ENCODE peak calls at places on chromosome 11, in eight cellular contexts. One of them, this sample, is unnamed.

GRCh38 chr11:69463181-69463891 is 18.1 kb upstream of the LINC01488 start:
- DNase-seq in transverse colon: no peak
- DNase-seq in GM12891: no peak
- DNase-seq in H1: no peak
- DNase-seq in HL-60: no peak
- DNase-seq in spleen: peak
- DNase-seq in K562: no peak
- DNase-seq in sigmoid colon: no peak
- DNase-seq in this sample: no peak

GRCh38 chr11:9568854-9569587 is 4.4 kb upstream of the WEE1 start:
- DNase-seq in transverse colon: peak
- DNase-seq in GM12891: no peak
- DNase-seq in H1: no peak
- DNase-seq in HL-60: peak
- DNase-seq in spleen: no peak
- DNase-seq in K562: no peak
- DNase-seq in sigmoid colon: peak
- DNase-seq in this sample: no peak

GRCh38 chr11:99260696-99261095 is 239.9 kb downstream of the CNTN5 start:
- DNase-seq in transverse colon: no peak
- DNase-seq in GM12891: no peak
- DNase-seq in H1: no peak
- DNase-seq in HL-60: no peak
- DNase-seq in spleen: no peak
- DNase-seq in K562: no peak
- DNase-seq in sigmoid colon: no peak
- DNase-seq in this sample: no peak

GRCh38 chr11:120168960-120169681 is 31.2 kb upstream of the TRIM29 start:
- DNase-seq in transverse colon: peak
- DNase-seq in GM12891: peak
- DNase-seq in H1: peak
- DNase-seq in HL-60: peak
- DNase-seq in spleen: peak
- DNase-seq in K562: peak
- DNase-seq in sigmoid colon: peak
- DNase-seq in this sample: peak

GRCh38 chr11:111561801-111562325 is 21.3 kb downstream of the LAYN start:
- DNase-seq in transverse colon: no peak
- DNase-seq in GM12891: no peak
- DNase-seq in H1: no peak
- DNase-seq in HL-60: no peak
- DNase-seq in spleen: no peak
- DNase-seq in K562: no peak
- DNase-seq in sigmoid colon: no peak
- DNase-seq in this sample: no peak

GRCh38 chr11:60942970-60943565 is 8.9 kb downstream of the SLC15A3 start:
- DNase-seq in transverse colon: peak
- DNase-seq in GM12891: no peak
- DNase-seq in H1: no peak
- DNase-seq in HL-60: no peak
- DNase-seq in spleen: no peak
- DNase-seq in K562: no peak
- DNase-seq in sigmoid colon: no peak
- DNase-seq in this sample: no peak

GRCh38 chr11:8237453-8237852 is 26.2 kb downstream of the LMO1 start:
- DNase-seq in transverse colon: no peak
- DNase-seq in GM12891: no peak
- DNase-seq in H1: no peak
- DNase-seq in HL-60: no peak
- DNase-seq in spleen: peak
- DNase-seq in K562: no peak
- DNase-seq in sigmoid colon: no peak
- DNase-seq in this sample: no peak

GRCh38 chr11:29022676-29023075 is 914.5 kb downstream of the METTL15 start:
- DNase-seq in transverse colon: no peak
- DNase-seq in GM12891: no peak
- DNase-seq in H1: no peak
- DNase-seq in HL-60: no peak
- DNase-seq in spleen: no peak
- DNase-seq in K562: no peak
- DNase-seq in sigmoid colon: no peak
- DNase-seq in this sample: no peak

GRCh38 chr11:15565846-15566245 is 451.1 kb downstream of the INSC start:
- DNase-seq in transverse colon: no peak
- DNase-seq in GM12891: no peak
- DNase-seq in H1: peak
- DNase-seq in HL-60: no peak
- DNase-seq in spleen: no peak
- DNase-seq in K562: no peak
- DNase-seq in sigmoid colon: no peak
- DNase-seq in this sample: no peak

GRCh38 chr11:33696411-33696810 is 4.2 kb downstream of the C11orf91 start:
- DNase-seq in transverse colon: no peak
- DNase-seq in GM12891: no peak
- DNase-seq in H1: no peak
- DNase-seq in HL-60: peak
- DNase-seq in spleen: no peak
- DNase-seq in K562: no peak
- DNase-seq in sigmoid colon: no peak
- DNase-seq in this sample: no peak

GRCh38 chr11:129528296-129528695 is 152.6 kb downstream of the BARX2 start:
- DNase-seq in transverse colon: no peak
- DNase-seq in GM12891: no peak
- DNase-seq in H1: no peak
- DNase-seq in HL-60: no peak
- DNase-seq in spleen: no peak
- DNase-seq in K562: no peak
- DNase-seq in sigmoid colon: no peak
- DNase-seq in this sample: no peak

GRCh38 chr11:30990625-30991348 is 378.8 kb downstream of the DCDC1 start:
- DNase-seq in transverse colon: no peak
- DNase-seq in GM12891: no peak
- DNase-seq in H1: no peak
- DNase-seq in HL-60: no peak
- DNase-seq in spleen: no peak
- DNase-seq in K562: no peak
- DNase-seq in sigmoid colon: no peak
- DNase-seq in this sample: no peak

GRCh38 chr11:33391893-33392251 is 134.7 kb downstream of the HIPK3 start:
- DNase-seq in transverse colon: no peak
- DNase-seq in GM12891: no peak
- DNase-seq in H1: no peak
- DNase-seq in HL-60: no peak
- DNase-seq in spleen: no peak
- DNase-seq in K562: no peak
- DNase-seq in sigmoid colon: no peak
- DNase-seq in this sample: no peak

GRCh38 chr11:77704029-77704428 is 66.4 kb upstream of the CLNS1A start:
- DNase-seq in transverse colon: no peak
- DNase-seq in GM12891: no peak
- DNase-seq in H1: no peak
- DNase-seq in HL-60: no peak
- DNase-seq in spleen: no peak
- DNase-seq in K562: no peak
- DNase-seq in sigmoid colon: no peak
- DNase-seq in this sample: no peak

GRCh38 chr11:62902932-62903331 is 18.2 kb downstream of the CHRM1 start:
- DNase-seq in transverse colon: no peak
- DNase-seq in GM12891: no peak
- DNase-seq in H1: no peak
- DNase-seq in HL-60: no peak
- DNase-seq in spleen: no peak
- DNase-seq in K562: no peak
- DNase-seq in sigmoid colon: no peak
- DNase-seq in this sample: no peak

GRCh38 chr11:84795698-84796097 is 831.4 kb downstream of the DLG2 start:
- DNase-seq in transverse colon: no peak
- DNase-seq in GM12891: no peak
- DNase-seq in H1: no peak
- DNase-seq in HL-60: no peak
- DNase-seq in spleen: peak
- DNase-seq in K562: no peak
- DNase-seq in sigmoid colon: no peak
- DNase-seq in this sample: no peak

GRCh38 chr11:132125855-132126841 is 755.7 kb downstream of the NTM start:
- DNase-seq in transverse colon: no peak
- DNase-seq in GM12891: peak
- DNase-seq in H1: peak
- DNase-seq in HL-60: no peak
- DNase-seq in spleen: no peak
- DNase-seq in K562: no peak
- DNase-seq in sigmoid colon: no peak
- DNase-seq in this sample: peak

GRCh38 chr11:11179239-11179638 is 173.8 kb downstream of the CSNK2A3 start:
- DNase-seq in transverse colon: no peak
- DNase-seq in GM12891: no peak
- DNase-seq in H1: no peak
- DNase-seq in HL-60: no peak
- DNase-seq in spleen: no peak
- DNase-seq in K562: no peak
- DNase-seq in sigmoid colon: no peak
- DNase-seq in this sample: no peak

GRCh38 chr11:47863189-47863892 is 15.2 kb upstream of the NUP160 start:
- DNase-seq in transverse colon: no peak
- DNase-seq in GM12891: no peak
- DNase-seq in H1: no peak
- DNase-seq in HL-60: no peak
- DNase-seq in spleen: no peak
- DNase-seq in K562: no peak
- DNase-seq in sigmoid colon: no peak
- DNase-seq in this sample: no peak

GRCh38 chr11:17259931-17260499 is 16.5 kb upstream of the NUCB2 start:
- DNase-seq in transverse colon: no peak
- DNase-seq in GM12891: no peak
- DNase-seq in H1: no peak
- DNase-seq in HL-60: no peak
- DNase-seq in spleen: no peak
- DNase-seq in K562: peak
- DNase-seq in sigmoid colon: no peak
- DNase-seq in this sample: no peak

GRCh38 chr11:93041682-93042081 is 72.2 kb downstream of the MTNR1B start:
- DNase-seq in transverse colon: no peak
- DNase-seq in GM12891: no peak
- DNase-seq in H1: no peak
- DNase-seq in HL-60: no peak
- DNase-seq in spleen: no peak
- DNase-seq in K562: no peak
- DNase-seq in sigmoid colon: no peak
- DNase-seq in this sample: no peak

GRCh38 chr11:43852057-43852636 is 28.5 kb upstream of the ALKBH3 start:
- DNase-seq in transverse colon: peak
- DNase-seq in GM12891: peak
- DNase-seq in H1: peak
- DNase-seq in HL-60: peak
- DNase-seq in spleen: no peak
- DNase-seq in K562: peak
- DNase-seq in sigmoid colon: no peak
- DNase-seq in this sample: peak

GRCh38 chr11:131612576-131612975 is 242.2 kb downstream of the NTM start:
- DNase-seq in transverse colon: no peak
- DNase-seq in GM12891: no peak
- DNase-seq in H1: no peak
- DNase-seq in HL-60: no peak
- DNase-seq in spleen: no peak
- DNase-seq in K562: no peak
- DNase-seq in sigmoid colon: no peak
- DNase-seq in this sample: no peak

GRCh38 chr11:65427691-65428577 is 5.3 kb downstream of the NEAT1 start:
- DNase-seq in transverse colon: peak
- DNase-seq in GM12891: no peak
- DNase-seq in H1: no peak
- DNase-seq in HL-60: peak
- DNase-seq in spleen: peak
- DNase-seq in K562: no peak
- DNase-seq in sigmoid colon: peak
- DNase-seq in this sample: peak
- TF ChIP-seq POLR2AphosphoS5 in transverse colon: peak
- TF ChIP-seq POLR2AphosphoS5 in GM12891: peak
- TF ChIP-seq POLR2AphosphoS5 in H1: peak
- TF ChIP-seq POLR2AphosphoS5 in HL-60: peak
- TF ChIP-seq POLR2AphosphoS5 in spleen: peak
- TF ChIP-seq POLR2AphosphoS5 in K562: peak
- TF ChIP-seq POLR2AphosphoS5 in sigmoid colon: peak
- TF ChIP-seq POLR2AphosphoS5 in this sample: peak

GRCh38 chr11:72605958-72606357 is 68.3 kb downstream of the PDE2A start:
- DNase-seq in transverse colon: no peak
- DNase-seq in GM12891: no peak
- DNase-seq in H1: no peak
- DNase-seq in HL-60: no peak
- DNase-seq in spleen: no peak
- DNase-seq in K562: no peak
- DNase-seq in sigmoid colon: no peak
- DNase-seq in this sample: no peak
- TF ChIP-seq POLR2AphosphoS5 in transverse colon: no peak
- TF ChIP-seq POLR2AphosphoS5 in GM12891: no peak
- TF ChIP-seq POLR2AphosphoS5 in H1: no peak
- TF ChIP-seq POLR2AphosphoS5 in HL-60: no peak
- TF ChIP-seq POLR2AphosphoS5 in spleen: peak
- TF ChIP-seq POLR2AphosphoS5 in K562: no peak
- TF ChIP-seq POLR2AphosphoS5 in sigmoid colon: no peak
- TF ChIP-seq POLR2AphosphoS5 in this sample: no peak

GRCh38 chr11:112962854-112963367 is 1.7 kb downstream of the NCAM1 start:
- DNase-seq in transverse colon: peak
- DNase-seq in GM12891: peak
- DNase-seq in H1: peak
- DNase-seq in HL-60: no peak
- DNase-seq in spleen: peak
- DNase-seq in K562: no peak
- DNase-seq in sigmoid colon: peak
- DNase-seq in this sample: peak
- TF ChIP-seq POLR2AphosphoS5 in transverse colon: no peak
- TF ChIP-seq POLR2AphosphoS5 in GM12891: no peak
- TF ChIP-seq POLR2AphosphoS5 in H1: no peak
- TF ChIP-seq POLR2AphosphoS5 in HL-60: no peak
- TF ChIP-seq POLR2AphosphoS5 in spleen: no peak
- TF ChIP-seq POLR2AphosphoS5 in K562: no peak
- TF ChIP-seq POLR2AphosphoS5 in sigmoid colon: peak
- TF ChIP-seq POLR2AphosphoS5 in this sample: no peak

DNA sequence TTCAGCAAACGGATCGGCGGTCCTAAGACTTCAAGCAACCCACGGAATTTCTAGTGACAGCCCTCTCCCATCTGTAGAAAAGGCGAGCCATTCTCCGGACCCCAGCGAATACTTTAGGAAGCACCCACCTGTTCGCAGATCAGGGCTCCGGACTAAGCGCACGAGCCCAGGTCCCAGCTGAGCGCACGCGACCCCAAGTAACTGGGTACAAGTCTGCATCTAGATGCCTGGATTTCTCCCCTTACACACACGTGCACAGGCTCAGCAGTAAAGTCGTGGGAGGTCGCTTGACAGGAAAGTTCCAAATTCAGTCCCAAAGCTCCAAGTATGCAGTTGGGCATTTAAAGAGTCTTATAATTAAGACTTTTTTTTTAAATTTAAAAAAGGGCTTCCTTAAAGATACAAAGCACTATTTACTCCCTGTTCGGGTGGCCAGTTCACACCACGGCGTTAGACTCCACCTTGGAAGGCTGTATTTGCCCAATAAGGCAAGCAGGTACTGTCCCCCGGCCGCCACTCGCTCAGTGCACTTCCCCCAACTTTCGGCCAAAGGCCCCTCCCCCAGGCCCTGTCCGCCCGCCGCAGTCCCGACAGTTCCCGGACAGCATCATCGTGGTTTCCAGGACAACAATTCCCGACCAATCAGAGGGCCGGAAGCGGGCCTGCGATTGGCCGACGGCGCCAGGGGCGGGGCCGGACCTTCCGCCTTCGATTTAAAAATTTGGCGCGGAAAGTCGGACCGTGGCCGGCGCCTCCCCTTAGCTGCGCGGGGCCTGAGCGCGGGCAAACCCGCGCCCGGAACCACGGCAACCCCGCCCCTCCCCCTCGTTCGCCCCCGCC is at the start of gene E2F8:
- DNase-seq in transverse colon: peak
- DNase-seq in GM12891: peak
- DNase-seq in H1: peak
- DNase-seq in HL-60: peak
- DNase-seq in spleen: peak
- DNase-seq in K562: peak
- DNase-seq in sigmoid colon: peak
- DNase-seq in this sample: peak
- TF ChIP-seq POLR2AphosphoS5 in transverse colon: no peak
- TF ChIP-seq POLR2AphosphoS5 in GM12891: no peak
- TF ChIP-seq POLR2AphosphoS5 in H1: no peak
- TF ChIP-seq POLR2AphosphoS5 in HL-60: peak
- TF ChIP-seq POLR2AphosphoS5 in spleen: peak
- TF ChIP-seq POLR2AphosphoS5 in K562: peak
- TF ChIP-seq POLR2AphosphoS5 in sigmoid colon: peak
- TF ChIP-seq POLR2AphosphoS5 in this sample: no peak

This sample was measured in upper lobe of left lung.